ENCODE peak calls at places on chromosomes 11 and 22, in eight cellular contexts. A, S, B, D, R, Y, M and V are unnamed samples.

GRCh38 chr11:8732748-8733241 is 50.2 kb downstream of the RPL27A start:
- DNase-seq in Y (no peak), B (peak; percentile 40), M (no peak), S (peak; percentile 85), R (no peak), A (no peak), D (no peak), V (peak; percentile 27)

GRCh38 chr11:48037709-48038468 is 57.5 kb downstream of the PTPRJ start:
- DNase-seq in D (no peak), A (no peak), S (no peak), M (no peak), R (no peak), B (no peak), Y (no peak), V (no peak)

GRCh38 chr11:134639586-134640330 is 227.7 kb upstream of the B3GAT1 start:
- DNase-seq in Y (no peak), M (no peak), D (no peak), A (no peak), S (no peak), R (no peak), B (peak; percentile 62), V (no peak)

GRCh38 chr11:746289-747175 is 732 bp upstream of the TALDO1 start:
- DNase-seq in M (no peak), A (peak; percentile 60), D (peak; percentile 57), Y (no peak), B (no peak), S (peak; percentile 69), R (no peak), V (no peak)

GRCh38 chr11:76577199-76577920 is 93.2 kb downstream of the LRRC32 start:
- DNase-seq in M (no peak), B (no peak), S (no peak), A (no peak), Y (peak; percentile 46), R (no peak), D (no peak), V (no peak)

GRCh38 chr11:128399186-128399585 is 188.2 kb downstream of the ETS1 start:
- DNase-seq in Y (no peak), D (no peak), B (no peak), A (no peak), R (no peak), S (no peak), M (no peak), V (no peak)

GRCh38 chr11:8094656-8095055 is 13.6 kb downstream of the TUB start:
- DNase-seq in S (no peak), Y (no peak), D (no peak), M (no peak), B (peak; percentile 19), R (no peak), A (no peak), V (no peak)

GRCh38 chr11:134634897-134635831 is 223.1 kb upstream of the B3GAT1 start:
- DNase-seq in M (no peak), R (no peak), A (no peak), S (no peak), D (no peak), Y (no peak), B (no peak), V (no peak)

GRCh38 chr11:36044636-36045035 is 100.8 kb downstream of the LDLRAD3 start:
- DNase-seq in M (no peak), Y (no peak), D (no peak), S (no peak), R (no peak), A (no peak), B (no peak), V (no peak)

GRCh38 chr11:33040127-33040861 is 922 bp downstream of the TCP11L1 start:
- DNase-seq in M (no peak), A (no peak), D (no peak), Y (no peak), R (no peak), B (no peak), S (peak; percentile 31), V (peak; percentile 69)

GRCh38 chr11:130178441-130178971 is 18.9 kb downstream of the ST14 start:
- DNase-seq in M (no peak), A (no peak), R (no peak), Y (no peak), D (no peak), S (no peak), B (no peak), V (no peak)

GRCh38 chr22:42962295-42963230 is 52.4 kb downstream of the PACSIN2 start:
- DNase-seq in D (no peak), Y (no peak), S (peak; percentile 16), A (no peak), B (peak; percentile 40), R (no peak), M (no peak), V (no peak)

GRCh38 chr11:19869466-19869865 is 156.8 kb downstream of the NAV2 start:
- DNase-seq in D (no peak), R (no peak), Y (no peak), M (no peak), S (no peak), A (no peak), B (no peak), V (no peak)

GRCh38 chr11:114166897-114167323 is 107.4 kb downstream of the ZBTB16 start:
- DNase-seq in A (peak; percentile 57), Y (peak; percentile 53), M (no peak), S (no peak), B (no peak), D (no peak), R (no peak), V (peak; percentile 51)

GRCh38 chr22:26666035-26666338 is 8.6 kb downstream of the MIAT start:
- DNase-seq in R (no peak), S (no peak), B (no peak), A (no peak), D (no peak), M (no peak), Y (no peak), V (no peak)

GRCh38 chr11:887589-887988 is 23.0 kb downstream of the CHID1 start:
- DNase-seq in B (no peak), R (no peak), S (no peak), Y (no peak), A (no peak), M (no peak), D (no peak), V (no peak)

GRCh38 chr11:25860677-25861445 is 471.1 kb upstream of the ANO3 start:
- DNase-seq in D (no peak), R (no peak), S (no peak), Y (no peak), B (no peak), A (no peak), M (no peak), V (no peak)

GRCh38 chr22:38766076-38766777 is 10.4 kb upstream of the SUN2 start:
- DNase-seq in D (peak; percentile 82), Y (no peak), S (peak; percentile 74), B (peak; percentile 60), R (no peak), M (no peak), A (peak; percentile 22), V (peak; percentile 68)

GRCh38 chr11:3148990-3149851 is 15.9 kb downstream of the OSBPL5 start:
- DNase-seq in D (no peak), Y (no peak), A (no peak), R (no peak), S (no peak), B (no peak), M (no peak), V (no peak)

GRCh38 chr22:29328566-29329500 is 13.3 kb upstream of the RASL10A start:
- DNase-seq in M (no peak), R (no peak), A (peak; percentile 78), S (no peak), D (peak; percentile 54), B (no peak), Y (no peak), V (no peak)

GRCh38 chr11:82899191-82899820 is 924 bp downstream of the PRCP start:
- DNase-seq in A (no peak), D (no peak), B (no peak), S (no peak), M (no peak), Y (no peak), R (no peak), V (no peak)